ENCODE peak calls at places on chromosome 19, in nine cellular contexts. One of them, this sample, is unnamed.

GRCh38 chr19:342801-343421 is 1.7 kb downstream of the MIER2 start:
- DNase-seq in NCI-H2107: no peak
- DNase-seq in esophagus squamous epithelium: no peak
- DNase-seq in OCI-LY7: no peak
- DNase-seq in MCF 10A: peak
- DNase-seq in GM06990: no peak
- DNase-seq in left ventricle myocardium inferior: peak
- DNase-seq in astrocyte of the spinal cord: peak
- DNase-seq in activated T-cell treated with anti-CD3 and anti-CD28 coated beads for 1 hour: no peak
- DNase-seq in this sample: no peak

GRCh38 chr19:2274937-2275535 is 6.9 kb downstream of the PEAK3 start:
- DNase-seq in NCI-H2107: no peak
- DNase-seq in esophagus squamous epithelium: no peak
- DNase-seq in OCI-LY7: peak
- DNase-seq in MCF 10A: peak
- DNase-seq in GM06990: no peak
- DNase-seq in left ventricle myocardium inferior: peak
- DNase-seq in astrocyte of the spinal cord: peak
- DNase-seq in activated T-cell treated with anti-CD3 and anti-CD28 coated beads for 1 hour: no peak
- DNase-seq in this sample: peak

GRCh38 chr19:33005440-33005839 is 33.4 kb downstream of the FAAP24 start:
- DNase-seq in NCI-H2107: peak
- DNase-seq in esophagus squamous epithelium: no peak
- DNase-seq in OCI-LY7: no peak
- DNase-seq in MCF 10A: no peak
- DNase-seq in GM06990: no peak
- DNase-seq in left ventricle myocardium inferior: no peak
- DNase-seq in astrocyte of the spinal cord: no peak
- DNase-seq in activated T-cell treated with anti-CD3 and anti-CD28 coated beads for 1 hour: no peak
- DNase-seq in this sample: no peak

GRCh38 chr19:48859711-48860572 is 8.5 kb downstream of the PLEKHA4 start:
- DNase-seq in NCI-H2107: no peak
- DNase-seq in esophagus squamous epithelium: no peak
- DNase-seq in OCI-LY7: no peak
- DNase-seq in MCF 10A: no peak
- DNase-seq in GM06990: peak
- DNase-seq in left ventricle myocardium inferior: peak
- DNase-seq in astrocyte of the spinal cord: no peak
- DNase-seq in activated T-cell treated with anti-CD3 and anti-CD28 coated beads for 1 hour: no peak
- DNase-seq in this sample: no peak

GRCh38 chr19:17555480-17555928 is at the start of gene COLGALT1:
- DNase-seq in NCI-H2107: peak
- DNase-seq in esophagus squamous epithelium: peak
- DNase-seq in OCI-LY7: peak
- DNase-seq in MCF 10A: peak
- DNase-seq in GM06990: peak
- DNase-seq in left ventricle myocardium inferior: peak
- DNase-seq in astrocyte of the spinal cord: peak
- DNase-seq in activated T-cell treated with anti-CD3 and anti-CD28 coated beads for 1 hour: peak
- DNase-seq in this sample: peak

GRCh38 chr19:3178973-3179738 is 587 bp downstream of the S1PR4 start:
- DNase-seq in NCI-H2107: no peak
- DNase-seq in esophagus squamous epithelium: no peak
- DNase-seq in OCI-LY7: peak
- DNase-seq in MCF 10A: no peak
- DNase-seq in GM06990: peak
- DNase-seq in left ventricle myocardium inferior: no peak
- DNase-seq in astrocyte of the spinal cord: no peak
- DNase-seq in activated T-cell treated with anti-CD3 and anti-CD28 coated beads for 1 hour: no peak
- DNase-seq in this sample: peak

GRCh38 chr19:19661675-19662251 is 1.7 kb downstream of the ATP13A1 start:
- DNase-seq in NCI-H2107: no peak
- DNase-seq in esophagus squamous epithelium: no peak
- DNase-seq in OCI-LY7: peak
- DNase-seq in MCF 10A: no peak
- DNase-seq in GM06990: peak
- DNase-seq in left ventricle myocardium inferior: no peak
- DNase-seq in astrocyte of the spinal cord: no peak
- DNase-seq in activated T-cell treated with anti-CD3 and anti-CD28 coated beads for 1 hour: no peak
- DNase-seq in this sample: no peak

GRCh38 chr19:16897572-16898056 is 8.8 kb downstream of the F2RL3 start:
- DNase-seq in NCI-H2107: no peak
- DNase-seq in esophagus squamous epithelium: no peak
- DNase-seq in OCI-LY7: no peak
- DNase-seq in MCF 10A: no peak
- DNase-seq in GM06990: no peak
- DNase-seq in left ventricle myocardium inferior: no peak
- DNase-seq in astrocyte of the spinal cord: no peak
- DNase-seq in activated T-cell treated with anti-CD3 and anti-CD28 coated beads for 1 hour: no peak
- DNase-seq in this sample: no peak